ENCODE peak calls at places on chromosomes 11 and 22, in five cellular contexts. W, M, U, O and T are unnamed samples.

GRCh38 chr11:82826526-82826925 is 73.7 kb downstream of the PRCP start:
- DNase-seq in W (no peak), M (no peak), U (no peak), O (no peak), T (no peak)

GRCh38 chr11:117181586-117182550 is 3.3 kb downstream of the SIDT2 start:
- DNase-seq in W (no peak), U (no peak), M (no peak), O (no peak), T (no peak)

GRCh38 chr11:13891911-13892310 is 70.6 kb upstream of the SPON1 start:
- DNase-seq in O (no peak), U (no peak), W (no peak), M (no peak), T (no peak)

GRCh38 chr11:100152751-100153150 is 534.3 kb upstream of the ARHGAP42 start:
- DNase-seq in W (no peak), O (no peak), U (no peak), M (no peak), T (no peak)

GRCh38 chr22:44880588-44881245 is 128.3 kb downstream of the ARHGAP8 start:
- DNase-seq in M (no peak), U (no peak), O (no peak), W (no peak), T (peak)

GRCh38 chr22:45504703-45505341 is 2.1 kb downstream of the FBLN1 start:
- DNase-seq in M (peak), U (peak), O (no peak), W (peak), T (peak)

GRCh38 chr11:63705526-63705925 is 24.2 kb downstream of the RTN3 start:
- DNase-seq in W (no peak), U (no peak), M (no peak), O (no peak), T (no peak)

GRCh38 chr22:28103596-28103995 is 184.5 kb upstream of the PITPNB start:
- DNase-seq in M (no peak), O (no peak), W (no peak), U (no peak), T (no peak)

GRCh38 chr11:125499563-125499962 is 3.5 kb upstream of the FEZ1 start:
- DNase-seq in O (no peak), W (no peak), U (no peak), M (no peak), T (no peak)

GRCh38 chr22:37627091-37627490 is 12.4 kb upstream of the SH3BP1 start:
- DNase-seq in O (no peak), U (no peak), M (no peak), W (no peak), T (no peak)

GRCh38 chr22:45502215-45503070 is at the start of gene FBLN1:
- DNase-seq in W (peak), U (peak), M (peak), O (no peak), T (peak)

GRCh38 chr11:31692466-31692865 is 118.7 kb downstream of the PAX6 start:
- DNase-seq in W (no peak), M (no peak), U (no peak), O (no peak), T (no peak)

GRCh38 chr22:50595189-50595588 is 5.4 kb upstream of the MAPK8IP2 start:
- DNase-seq in M (no peak), W (no peak), O (no peak), U (no peak), T (no peak)

GRCh38 chr22:45430871-45431270 is 17.4 kb downstream of the RIBC2 start:
- DNase-seq in U (no peak), O (no peak), W (no peak), M (no peak), T (no peak)

GRCh38 chr11:126992804-126993111 is 7.8 kb downstream of the KIRREL3 start:
- DNase-seq in O (no peak), U (no peak), W (no peak), M (no peak), T (no peak)

GRCh38 chr11:99383628-99384300 is 363.0 kb downstream of the CNTN5 start:
- DNase-seq in M (no peak), U (no peak), W (no peak), O (no peak), T (no peak)

GRCh38 chr11:8282621-8283509 is 19.2 kb upstream of the LMO1 start:
- DNase-seq in M (peak), W (no peak), O (no peak), U (no peak), T (no peak)

GRCh38 chr22:50400406-50400805 is 57.3 kb downstream of the PPP6R2 start:
- DNase-seq in W (no peak), U (no peak), O (no peak), M (no peak), T (no peak)

GRCh38 chr11:69044111-69045013 is 4.4 kb upstream of the TPCN2 start:
- DNase-seq in M (peak), O (peak), U (no peak), W (peak), T (no peak)

GRCh38 chr11:118623291-118623655 is 15.9 kb downstream of the PHLDB1 start:
- DNase-seq in M (no peak), W (no peak), U (no peak), O (no peak), T (no peak)

GRCh38 chr22:19674129-19674928 is 40.0 kb upstream of the SEPTIN5 start:
- DNase-seq in W (no peak), M (no peak), O (no peak), U (no peak), T (no peak)

GRCh38 chr11:116525961-116526495 is 246.8 kb downstream of the BUD13 start:
- DNase-seq in U (no peak), O (no peak), M (no peak), W (no peak), T (no peak)

GRCh38 chr11:57392421-57393105 is 2.1 kb upstream of the PRG2 start:
- DNase-seq in U (no peak), M (no peak), O (no peak), W (no peak), T (no peak)

GRCh38 chr11:443542-444199 is 1.9 kb upstream of the ANO9 start:
- DNase-seq in M (peak), U (no peak), W (no peak), O (no peak), T (no peak)

DNA sequence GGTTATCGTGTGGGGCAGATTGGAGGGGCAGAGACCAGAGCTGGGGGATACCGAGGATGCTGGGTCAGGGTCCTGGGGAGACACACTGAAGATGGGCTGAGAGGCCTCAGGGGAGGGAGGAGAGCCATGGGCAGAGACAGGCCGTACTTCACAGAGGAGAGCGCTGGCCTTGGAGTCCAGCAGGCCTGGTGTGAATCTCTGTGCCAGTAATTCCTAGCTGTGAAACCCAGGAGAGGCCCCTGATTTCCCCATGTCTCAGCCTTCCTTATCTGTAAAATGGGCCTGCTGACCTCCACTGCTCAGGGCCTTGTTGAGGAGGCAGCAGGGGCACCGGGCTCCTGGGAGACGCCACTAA is 23.4 kb downstream of the CACNA1I start:
- DNase-seq in O (no peak), W (no peak), M (no peak), U (no peak), T (no peak)
- TF ChIP-seq CTCF in O (no peak), W (no peak), M (no peak), U (no peak), T (no peak)

GRCh38 chr11:113249491-113249763 is 65.0 kb upstream of the TTC12 start:
- DNase-seq in M (peak), W (no peak), U (no peak), O (no peak), T (no peak)
- TF ChIP-seq CTCF in M (peak), W (peak), U (peak), O (no peak), T (peak)

GRCh38 chr11:66336234-66337102 is at the start of gene RIN1:
- DNase-seq in O (peak), M (peak), W (peak), U (no peak), T (peak)
- TF ChIP-seq CTCF in O (peak), M (peak), W (peak), U (peak), T (no peak)

GRCh38 chr11:111975076-111975806 is 38.1 kb downstream of the DIXDC1 start:
- DNase-seq in U (no peak), O (no peak), W (peak), M (no peak), T (no peak)
- TF ChIP-seq CTCF in U (no peak), O (peak), W (peak), M (peak), T (no peak)

GRCh38 chr22:39012525-39013516 is 1.2 kb upstream of the APOBEC3C start:
- DNase-seq in O (no peak), M (no peak), W (no peak), U (no peak), T (no peak)

GRCh38 chr22:39007177-39007576 is 6.9 kb upstream of the APOBEC3C start:
- DNase-seq in O (no peak), W (no peak), U (no peak), M (no peak), T (no peak)

GRCh38 chr22:39013923-39014722 is at the start of gene APOBEC3C:
- DNase-seq in U (no peak), M (peak), W (peak), O (peak), T (no peak)

GRCh38 chr22:39016592-39016991 is 2.5 kb downstream of the APOBEC3C start:
- DNase-seq in O (no peak), U (no peak), W (no peak), M (no peak), T (no peak)

GRCh38 chr22:39010946-39011625 is 3.0 kb upstream of the APOBEC3C start:
- DNase-seq in W (no peak), U (no peak), M (no peak), O (no peak), T (no peak)
- TF ChIP-seq CTCF in W (no peak), U (peak), M (peak), O (no peak), T (no peak)

GRCh38 chr11:35047179-35047578 is 91.8 kb upstream of the CD44 start:
- DNase-seq in U (no peak), M (no peak), O (no peak), W (no peak), T (no peak)
- TF ChIP-seq CTCF in U (no peak), M (no peak), O (no peak), W (no peak), T (no peak)